ENCODE peak calls at places on chromosomes 6 and 20, in four cellular contexts. I, F, T and M are unnamed samples.

GRCh38 chr20:14219801-14220461 is 117.5 kb downstream of the FLRT3 start:
- DNase-seq in I (no peak), F (no peak), T (no peak), M (no peak)

GRCh38 chr20:2595076-2595475 is 57.4 kb upstream of the NOP56 start:
- DNase-seq in I (no peak), F (no peak), T (no peak), M (no peak)

GRCh38 chr6:2523061-2523460 is 227.7 kb downstream of the MYLK4 start:
- DNase-seq in I (no peak), F (no peak), T (no peak), M (no peak)

GRCh38 chr20:25272223-25273000 is 24.5 kb downstream of the PYGB start:
- DNase-seq in I (no peak), F (no peak), T (no peak), M (no peak)

GRCh38 chr6:157670466-157671186 is 152.4 kb upstream of the SNX9 start:
- DNase-seq in I (peak; percentile 39), F (no peak), T (no peak), M (no peak)

GRCh38 chr20:39897058-39897457 is 792.0 kb downstream of the MAFB start:
- DNase-seq in I (no peak), F (peak; percentile 97), T (no peak), M (peak; percentile 1)

GRCh38 chr6:24520929-24521546 is 26.3 kb downstream of the ALDH5A1 start:
- DNase-seq in I (peak; percentile 38), F (peak; percentile 19), T (peak; percentile 42), M (peak; percentile 26)

GRCh38 chr20:37316775-37317170 is 27.3 kb downstream of the MANBAL start:
- DNase-seq in I (no peak), F (no peak), T (no peak), M (no peak)

GRCh38 chr6:124958149-124958548 is 4.1 kb upstream of the RNF217 start:
- DNase-seq in I (no peak), F (no peak), T (no peak), M (no peak)

GRCh38 chr20:46945465-46945864 is 50.8 kb downstream of the EYA2 start:
- DNase-seq in I (no peak), F (peak; percentile 30), T (no peak), M (no peak)
- TF ChIP-seq CTCF in I (no peak), F (no peak), T (no peak), M (no peak)

DNA sequence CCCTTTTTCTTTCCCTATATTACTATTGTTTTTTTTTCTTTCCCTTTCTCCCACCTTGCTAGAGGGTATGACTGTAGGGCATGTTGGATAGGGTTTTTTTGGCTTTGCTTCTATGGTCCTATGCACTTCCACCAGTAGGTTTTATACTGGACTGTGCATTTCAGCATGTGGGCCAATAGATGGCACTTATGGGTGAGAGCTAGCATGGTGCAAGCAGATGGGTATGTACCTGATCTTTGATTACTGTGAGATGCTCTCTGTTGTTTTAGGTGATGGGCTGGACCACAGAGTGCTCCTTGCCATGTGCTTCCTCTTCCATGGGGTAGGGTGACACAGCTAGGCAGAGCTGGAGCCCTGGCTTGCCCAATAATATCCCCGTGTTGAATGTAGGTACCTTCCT is 128.5 kb upstream of the CHD6 start:
- DNase-seq in I (no peak), F (no peak), T (no peak), M (no peak)
- TF ChIP-seq CTCF in I (no peak), F (no peak), T (no peak), M (peak; percentile 23)

DNA sequence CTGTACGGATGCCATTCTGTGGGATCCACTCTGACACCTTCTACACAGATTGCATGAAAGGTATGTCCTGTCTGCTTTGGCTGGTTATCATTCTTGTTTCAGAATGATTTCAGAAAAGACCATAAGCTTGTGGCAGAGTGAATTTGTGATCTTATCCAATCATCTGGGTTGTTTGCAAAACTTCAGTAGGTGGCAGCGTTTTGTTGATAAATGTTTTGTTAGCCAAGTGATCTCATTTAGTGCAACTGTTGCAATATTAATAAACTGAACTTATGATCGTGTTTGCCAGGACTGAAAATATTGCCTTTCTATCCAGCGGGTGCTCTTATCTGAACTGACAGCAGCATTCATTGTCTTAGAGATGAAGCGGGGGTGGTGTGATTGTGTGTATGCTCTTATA is 613.2 kb upstream of the NOX3 start:
- DNase-seq in I (no peak), F (no peak), T (no peak), M (no peak)
- TF ChIP-seq CTCF in I (no peak), F (no peak), T (no peak), M (no peak)

GRCh38 chr6:110040716-110041115 is 62.6 kb downstream of the GPR6 start:
- DNase-seq in I (no peak), F (no peak), T (no peak), M (no peak)

GRCh38 chr6:110039364-110039995 is 61.4 kb downstream of the GPR6 start:
- DNase-seq in I (peak; percentile 94), F (peak; percentile 87), T (peak; percentile 88), M (peak; percentile 81)

GRCh38 chr6:110041149-110041548 is 63.0 kb downstream of the GPR6 start:
- DNase-seq in I (no peak), F (no peak), T (no peak), M (no peak)

GRCh38 chr6:110041830-110042229 is 63.7 kb downstream of the GPR6 start:
- DNase-seq in I (no peak), F (no peak), T (no peak), M (no peak)

GRCh38 chr6:110039996-110040383 is 61.9 kb downstream of the GPR6 start:
- DNase-seq in I (peak; percentile 46), F (peak; percentile 9), T (peak; percentile 22), M (peak; percentile 18)
- TF ChIP-seq CTCF in I (peak; percentile 38), F (peak; percentile 37), T (no peak), M (peak; percentile 8)

DNA sequence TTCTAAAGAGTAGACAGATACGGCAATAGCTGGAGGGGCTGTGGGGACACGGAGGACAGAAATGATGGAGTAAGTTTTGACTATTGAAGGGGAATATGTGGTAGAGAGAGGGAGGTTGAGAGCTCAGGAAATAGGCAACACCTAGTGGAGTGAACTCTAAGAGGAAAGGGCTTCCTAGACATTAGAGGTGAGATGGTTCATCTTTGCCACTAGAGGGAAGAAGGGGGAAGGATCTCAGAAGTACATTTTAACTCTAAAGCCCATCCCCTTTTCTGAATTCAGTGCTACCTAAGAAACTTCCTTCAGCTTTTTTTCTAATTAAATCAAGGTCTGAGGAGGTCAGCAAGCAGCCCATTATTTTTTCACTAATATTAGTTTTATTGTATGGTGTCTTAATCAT is 689.4 kb upstream of the MAP3K7 start:
- DNase-seq in I (no peak), F (peak; percentile 4), T (no peak), M (no peak)
- TF ChIP-seq CTCF in I (no peak), F (peak; percentile 32), T (peak; percentile 67), M (no peak)

DNA sequence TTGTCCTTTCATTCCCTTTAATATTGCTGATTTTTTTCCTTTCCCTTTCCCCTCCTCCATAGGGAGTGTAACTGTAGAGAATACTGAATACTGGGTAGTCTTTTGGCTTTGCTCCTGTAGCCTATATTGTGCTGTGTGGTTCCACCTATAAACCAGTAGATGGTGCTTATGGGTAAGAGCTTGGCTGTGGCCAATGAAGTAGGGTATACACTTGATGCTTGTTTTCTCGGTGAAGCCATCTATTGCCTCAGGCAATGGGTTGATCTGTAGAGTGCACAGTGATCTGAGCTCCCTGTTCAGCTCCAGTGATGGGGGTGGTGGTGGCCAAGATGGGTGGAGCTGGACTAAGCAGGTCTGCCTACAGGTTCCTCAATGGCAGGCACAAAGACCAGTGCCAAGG is 203.3 kb upstream of the IMPG1 start:
- DNase-seq in I (no peak), F (no peak), T (no peak), M (no peak)
- TF ChIP-seq CTCF in I (no peak), F (no peak), T (no peak), M (no peak)